ENCODE peak calls at places on chromosomes 2 and 18, in six cellular contexts. Z, D, W, L, R and H are unnamed samples.

GRCh38 chr2:28545590-28546195 is 49.8 kb downstream of the PLB1 start:
- DNase-seq in Z (no peak), D (no peak), W (no peak), L (no peak), R (no peak), H (no peak)

GRCh38 chr2:23630961-23631360 is 246.0 kb downstream of the KLHL29 start:
- DNase-seq in Z (no peak), D (no peak), W (no peak), L (no peak), R (no peak), H (no peak)

GRCh38 chr2:205759286-205759685 is 77.0 kb downstream of the NRP2 start:
- DNase-seq in Z (no peak), D (no peak), W (no peak), L (no peak), R (no peak), H (no peak)

GRCh38 chr2:239293450-239294430 is 107.1 kb downstream of the HDAC4 start:
- DNase-seq in Z (no peak), D (no peak), W (no peak), L (no peak), R (peak), H (peak)

GRCh38 chr2:29519996-29520395 is 401.4 kb downstream of the ALK start:
- DNase-seq in Z (no peak), D (no peak), W (no peak), L (no peak), R (no peak), H (no peak)

GRCh38 chr2:95009009-95009760 is 16.3 kb upstream of the MAL start:
- DNase-seq in Z (no peak), D (no peak), W (no peak), L (no peak), R (no peak), H (no peak)

GRCh38 chr2:103167599-103167998 is 405.8 kb downstream of the TMEM182 start:
- DNase-seq in Z (no peak), D (no peak), W (no peak), L (no peak), R (no peak), H (no peak)

GRCh38 chr2:47650001-47650535 is 132.9 kb upstream of the MSH6 start:
- DNase-seq in Z (no peak), D (no peak), W (no peak), L (no peak), R (no peak), H (no peak)

GRCh38 chr2:133092571-133092970 is 422.6 kb upstream of the LYPD1 start:
- DNase-seq in Z (no peak), D (no peak), W (no peak), L (no peak), R (no peak), H (no peak)

GRCh38 chr2:134553657-134554056 is 165.1 kb downstream of the TMEM163 start:
- DNase-seq in Z (no peak), D (no peak), W (no peak), L (no peak), R (no peak), H (no peak)

GRCh38 chr2:219254590-219255219 is 987 bp upstream of the TUBA4A start:
- DNase-seq in Z (no peak), D (no peak), W (no peak), L (no peak), R (no peak), H (peak)

GRCh38 chr2:111122631-111123421 is 2.1 kb downstream of the BCL2L11 start:
- DNase-seq in Z (peak), D (peak), W (peak), L (peak), R (peak), H (no peak)

GRCh38 chr2:142601794-142602193 is 275.7 kb upstream of the KYNU start:
- DNase-seq in Z (no peak), D (no peak), W (no peak), L (no peak), R (no peak), H (no peak)

GRCh38 chr2:169808211-169808610 is 9.5 kb downstream of the SSB start:
- DNase-seq in Z (no peak), D (no peak), W (no peak), L (no peak), R (no peak), H (no peak)

GRCh38 chr2:20516291-20516645 is 69.4 kb downstream of the RHOB start:
- DNase-seq in Z (no peak), D (no peak), W (no peak), L (no peak), R (no peak), H (no peak)

GRCh38 chr2:213834331-213834730 is 550.1 kb downstream of the SPAG16 start:
- DNase-seq in Z (no peak), D (no peak), W (no peak), L (no peak), R (no peak), H (no peak)

GRCh38 chr2:232455426-232456255 is at the start of gene ALPI:
- DNase-seq in Z (no peak), D (no peak), W (no peak), L (no peak), R (no peak), H (no peak)

GRCh38 chr2:228917195-228917594 is 353.9 kb downstream of the PID1 start:
- DNase-seq in Z (no peak), D (no peak), W (no peak), L (no peak), R (no peak), H (no peak)

GRCh38 chr2:180247658-180248057 is 240.6 kb upstream of the CWC22 start:
- DNase-seq in Z (no peak), D (no peak), W (no peak), L (no peak), R (no peak), H (no peak)

GRCh38 chr2:71742953-71743601 is 289.7 kb downstream of the DYSF start:
- DNase-seq in Z (no peak), D (no peak), W (peak), L (no peak), R (no peak), H (no peak)

GRCh38 chr2:182616471-182617393 is 99.3 kb upstream of the DNAJC10 start:
- DNase-seq in Z (no peak), D (no peak), W (peak), L (no peak), R (no peak), H (no peak)

GRCh38 chr2:168002021-168002553 is 245.3 kb downstream of the STK39 start:
- DNase-seq in Z (no peak), D (no peak), W (peak), L (no peak), R (peak), H (no peak)

GRCh38 chr18:26635466-26635865 is 87.1 kb upstream of the KCTD1 start:
- DNase-seq in Z (no peak), D (no peak), W (no peak), L (no peak), R (no peak), H (no peak)

GRCh38 chr2:230254152-230254881 is 28.8 kb downstream of the SP140 start:
- DNase-seq in Z (no peak), D (no peak), W (no peak), L (no peak), R (no peak), H (peak)

GRCh38 chr18:10166164-10166807 is 252.5 kb downstream of the VAPA start:
- DNase-seq in Z (no peak), D (no peak), W (no peak), L (no peak), R (no peak), H (no peak)

GRCh38 chr2:47201224-47201623 is 46.1 kb upstream of the STPG4 start:
- DNase-seq in Z (no peak), D (no peak), W (no peak), L (no peak), R (no peak), H (no peak)

GRCh38 chr2:200247494-200247893 is 59.0 kb upstream of the SPATS2L start:
- DNase-seq in Z (no peak), D (no peak), W (no peak), L (no peak), R (no peak), H (no peak)

GRCh38 chr2:121047383-121047782 is 237.6 kb downstream of the TFCP2L1 start:
- DNase-seq in Z (no peak), D (no peak), W (no peak), L (no peak), R (no peak), H (no peak)

GRCh38 chr2:66192888-66193287 is 242.0 kb upstream of the MEIS1 start:
- DNase-seq in Z (no peak), D (no peak), W (no peak), L (no peak), R (no peak), H (no peak)

GRCh38 chr18:40094441-40094840 is 1860.6 kb upstream of the PIK3C3 start:
- DNase-seq in Z (no peak), D (no peak), W (no peak), L (no peak), R (no peak), H (no peak)

GRCh38 chr18:5417342-5417741 is 121.8 kb upstream of the ZBTB14 start:
- DNase-seq in Z (no peak), D (peak), W (no peak), L (no peak), R (no peak), H (no peak)

GRCh38 chr2:177295479-177295878 is 31.0 kb upstream of the NFE2L2 start:
- DNase-seq in Z (no peak), D (no peak), W (no peak), L (no peak), R (no peak), H (no peak)

GRCh38 chr2:134792147-134792546 is 46.3 kb upstream of the ACMSD start:
- DNase-seq in Z (no peak), D (no peak), W (no peak), L (no peak), R (no peak), H (no peak)

GRCh38 chr2:175766880-175767279 is 235.2 kb downstream of the LNPK start:
- DNase-seq in Z (no peak), D (no peak), W (no peak), L (no peak), R (no peak), H (no peak)

GRCh38 chr2:230821261-230821990 is 43.3 kb upstream of the ITM2C start:
- DNase-seq in Z (no peak), D (no peak), W (no peak), L (no peak), R (no peak), H (no peak)

GRCh38 chr2:191941376-191941775 is 94.5 kb upstream of the CAVIN2 start:
- DNase-seq in Z (no peak), D (no peak), W (no peak), L (no peak), R (no peak), H (no peak)

GRCh38 chr2:185700883-185701282 is 37.7 kb upstream of the FSIP2 start:
- DNase-seq in Z (no peak), D (no peak), W (no peak), L (no peak), R (no peak), H (no peak)

GRCh38 chr2:173119069-173119807 is 43.6 kb downstream of the MAP3K20 start:
- DNase-seq in Z (no peak), D (no peak), W (peak), L (no peak), R (peak), H (no peak)

GRCh38 chr2:228681426-228681825 is 499.9 kb upstream of the SPHKAP start:
- DNase-seq in Z (no peak), D (no peak), W (no peak), L (no peak), R (no peak), H (no peak)